ENCODE peak calls at places on chromosomes 2 and 18, in four cellular contexts. F, J, N and L are unnamed samples.

GRCh38 chr2:3208591-3208990 is 169.0 kb downstream of the EIPR1 start:
- DNase-seq in F (no peak), J (no peak), N (no peak), L (no peak)

GRCh38 chr2:120765911-120766757 is 30.5 kb downstream of the GLI2 start:
- DNase-seq in F (no peak), J (no peak), N (no peak), L (no peak)

GRCh38 chr2:176535480-176536113 is 266.4 kb downstream of the MTX2 start:
- DNase-seq in F (no peak), J (no peak), N (no peak), L (no peak)

GRCh38 chr2:25936889-25937545 is 45.3 kb downstream of the KIF3C start:
- DNase-seq in F (no peak), J (peak), N (peak), L (no peak)

GRCh38 chr18:55206941-55207340 is 247.7 kb upstream of the CCDC68 start:
- DNase-seq in F (no peak), J (no peak), N (no peak), L (no peak)

GRCh38 chr18:64202836-64203235 is 53.9 kb upstream of the LINC00305 start:
- DNase-seq in F (peak), J (no peak), N (no peak), L (no peak)

GRCh38 chr2:229083606-229084349 is 187.3 kb downstream of the PID1 start:
- DNase-seq in F (no peak), J (no peak), N (no peak), L (no peak)

GRCh38 chr18:80179857-80180558 is 67.3 kb downstream of the PARD6G start:
- DNase-seq in F (no peak), J (peak), N (no peak), L (no peak)

GRCh38 chr2:117942958-117943672 is 70.8 kb downstream of the CCDC93 start:
- DNase-seq in F (no peak), J (no peak), N (no peak), L (no peak)

GRCh38 chr18:10234912-10235439 is 219.5 kb upstream of the APCDD1 start:
- DNase-seq in F (no peak), J (no peak), N (no peak), L (no peak)

GRCh38 chr2:3647831-3648651 is 10.0 kb upstream of the ALLC start:
- DNase-seq in F (no peak), J (no peak), N (no peak), L (no peak)

GRCh38 chr18:61948196-61948800 is 55.5 kb upstream of the RNF152 start:
- DNase-seq in F (no peak), J (no peak), N (peak), L (no peak)

GRCh38 chr2:25903216-25903776 is 25.0 kb upstream of the ASXL2 start:
- DNase-seq in F (no peak), J (no peak), N (no peak), L (no peak)

GRCh38 chr2:25314514-25315315 is 27.0 kb downstream of the DNMT3A start:
- DNase-seq in F (peak), J (peak), N (no peak), L (peak)

GRCh38 chr2:240646061-240646899 is 21.0 kb downstream of the GPR35 start:
- DNase-seq in F (no peak), J (no peak), N (no peak), L (no peak)

GRCh38 chr2:36812196-36812595 is 115.7 kb downstream of the VIT start:
- DNase-seq in F (peak), J (no peak), N (no peak), L (no peak)

GRCh38 chr18:25055076-25055475 is 296.9 kb downstream of the ZNF521 start:
- DNase-seq in F (no peak), J (no peak), N (no peak), L (no peak)

GRCh38 chr2:232299084-232299483 is 79.5 kb upstream of the ALPP start:
- DNase-seq in F (no peak), J (no peak), N (no peak), L (no peak)